ENCODE peak calls at places on chromosomes 5 and 9, in nine cellular contexts. E, C, X, A, P, I, T, B and L are unnamed samples.

GRCh38 chr5:5063533-5063953 is 76.6 kb upstream of the ADAMTS16 start:
- DNase-seq in E (peak), C (no peak), X (no peak), A (no peak), P (no peak), I (no peak), T (no peak), B (no peak), L (no peak)

GRCh38 chr5:177092178-177093081 is 5.7 kb downstream of the FGFR4 start:
- DNase-seq in E (no peak), C (peak), X (no peak), A (no peak), P (no peak), I (no peak), T (no peak), B (no peak), L (no peak)

GRCh38 chr9:35652829-35653209 is 2.1 kb upstream of the SIT1 start:
- DNase-seq in E (no peak), C (peak), X (no peak), A (peak), P (no peak), I (no peak), T (no peak), B (no peak), L (no peak)

GRCh38 chr5:169268019-169268418 is 32.9 kb downstream of the SLIT3 start:
- DNase-seq in E (no peak), C (no peak), X (no peak), A (no peak), P (no peak), I (no peak), T (peak), B (no peak), L (peak)

GRCh38 chr9:981491-981898 is 5.0 kb downstream of the DMRT3 start:
- DNase-seq in E (no peak), C (no peak), X (no peak), A (no peak), P (no peak), I (no peak), T (no peak), B (no peak), L (no peak)

GRCh38 chr5:30279237-30279636 is 914.2 kb upstream of the CDH6 start:
- DNase-seq in E (no peak), C (no peak), X (peak), A (no peak), P (no peak), I (no peak), T (no peak), B (no peak), L (no peak)

GRCh38 chr5:163696270-163696887 is 191.0 kb downstream of the MAT2B start:
- DNase-seq in E (peak), C (no peak), X (peak), A (peak), P (no peak), I (peak), T (peak), B (peak), L (peak)

GRCh38 chr5:143235423-143235822 is 168.1 kb downstream of the NR3C1 start:
- DNase-seq in E (no peak), C (no peak), X (peak), A (no peak), P (no peak), I (no peak), T (peak), B (no peak), L (peak)

GRCh38 chr9:38226491-38226951 is 157.5 kb upstream of the SHB start:
- DNase-seq in E (peak), C (no peak), X (peak), A (no peak), P (no peak), I (no peak), T (no peak), B (no peak), L (no peak)

GRCh38 chr5:165457854-165458481 is 1952.5 kb downstream of the MAT2B start:
- DNase-seq in E (peak), C (no peak), X (peak), A (no peak), P (no peak), I (no peak), T (no peak), B (peak), L (no peak)

GRCh38 chr9:76905984-76906861 is at the start of gene PRUNE2:
- DNase-seq in E (peak), C (peak), X (peak), A (peak), P (no peak), I (peak), T (no peak), B (peak), L (peak)

GRCh38 chr5:168413596-168413995 is 72.7 kb upstream of the RARS1 start:
- DNase-seq in E (no peak), C (no peak), X (no peak), A (no peak), P (no peak), I (no peak), T (no peak), B (no peak), L (no peak)

GRCh38 chr9:93257808-93258331 is 73.9 kb downstream of the WNK2 start:
- DNase-seq in E (no peak), C (peak), X (no peak), A (no peak), P (no peak), I (no peak), T (no peak), B (no peak), L (no peak)

GRCh38 chr5:160477266-160477970 is 55.8 kb downstream of the PTTG1 start:
- DNase-seq in E (no peak), C (no peak), X (no peak), A (no peak), P (no peak), I (no peak), T (no peak), B (no peak), L (no peak)

GRCh38 chr5:77312411-77312810 is 101.9 kb downstream of the PDE8B start:
- DNase-seq in E (no peak), C (no peak), X (peak), A (peak), P (no peak), I (no peak), T (peak), B (no peak), L (peak)

GRCh38 chr5:1517838-1518237 is 5.9 kb downstream of the LPCAT1 start:
- DNase-seq in E (no peak), C (peak), X (no peak), A (peak), P (no peak), I (no peak), T (no peak), B (no peak), L (no peak)

GRCh38 chr5:168883253-168883880 is 304.2 kb upstream of the PANK3 start:
- DNase-seq in E (no peak), C (no peak), X (no peak), A (no peak), P (no peak), I (no peak), T (no peak), B (no peak), L (no peak)

GRCh38 chr5:175116466-175117048 is 327.4 kb downstream of the DRD1 start:
- DNase-seq in E (no peak), C (no peak), X (no peak), A (no peak), P (no peak), I (no peak), T (no peak), B (no peak), L (no peak)

GRCh38 chr5:171750316-171750788 is 35.3 kb upstream of the SMIM23 start:
- DNase-seq in E (peak), C (no peak), X (peak), A (peak), P (no peak), I (no peak), T (no peak), B (no peak), L (no peak)

GRCh38 chr5:71582945-71583584 is 4.1 kb upstream of the MCCC2 start:
- DNase-seq in E (no peak), C (no peak), X (no peak), A (no peak), P (no peak), I (peak), T (no peak), B (no peak), L (no peak)

GRCh38 chr9:22446950-22447606 is 454 bp downstream of the DMRTA1 start:
- DNase-seq in E (no peak), C (peak), X (peak), A (peak), P (no peak), I (peak), T (no peak), B (peak), L (no peak)

GRCh38 chr9:72333758-72334157 is 31.2 kb downstream of the ZFAND5 start:
- DNase-seq in E (no peak), C (no peak), X (no peak), A (no peak), P (no peak), I (no peak), T (no peak), B (no peak), L (no peak)

GRCh38 chr9:87678650-87679355 is 47.1 kb upstream of the CTSL start:
- DNase-seq in E (peak), C (no peak), X (peak), A (peak), P (no peak), I (peak), T (no peak), B (no peak), L (peak)

GRCh38 chr9:76451234-76451633 is 7.7 kb upstream of the GCNT1 start:
- DNase-seq in E (peak), C (no peak), X (peak), A (no peak), P (no peak), I (no peak), T (peak), B (no peak), L (peak)

GRCh38 chr9:124950050-124950718 is 9.3 kb upstream of the GOLGA1 start:
- DNase-seq in E (no peak), C (no peak), X (no peak), A (no peak), P (no peak), I (no peak), T (no peak), B (no peak), L (no peak)

GRCh38 chr5:177458912-177459350 is 12.3 kb downstream of the PRR7 start:
- DNase-seq in E (no peak), C (peak), X (no peak), A (no peak), P (no peak), I (no peak), T (no peak), B (no peak), L (no peak)

GRCh38 chr5:137036630-137037029 is 462.5 kb downstream of the SPOCK1 start:
- DNase-seq in E (no peak), C (no peak), X (no peak), A (no peak), P (no peak), I (no peak), T (no peak), B (peak), L (no peak)

GRCh38 chr5:170513856-170514255 is 10.0 kb downstream of the KCNIP1 start:
- DNase-seq in E (no peak), C (no peak), X (no peak), A (no peak), P (no peak), I (no peak), T (no peak), B (no peak), L (no peak)

GRCh38 chr9:14910178-14910805 is at the start of gene FREM1:
- DNase-seq in E (no peak), C (peak), X (peak), A (peak), P (no peak), I (peak), T (no peak), B (no peak), L (no peak)

GRCh38 chr9:16645970-16646369 is 224.5 kb downstream of the BNC2 start:
- DNase-seq in E (no peak), C (no peak), X (peak), A (no peak), P (no peak), I (no peak), T (no peak), B (no peak), L (no peak)

GRCh38 chr5:2776338-2777302 is 25.1 kb upstream of the IRX2 start:
- DNase-seq in E (no peak), C (no peak), X (no peak), A (no peak), P (no peak), I (no peak), T (no peak), B (no peak), L (no peak)

GRCh38 chr9:72948906-72949582 is 3.8 kb downstream of the ALDH1A1 start:
- DNase-seq in E (no peak), C (no peak), X (no peak), A (no peak), P (no peak), I (no peak), T (no peak), B (no peak), L (no peak)

GRCh38 chr5:62257018-62257367 is 49.0 kb upstream of the KIF2A start:
- DNase-seq in E (no peak), C (no peak), X (no peak), A (no peak), P (no peak), I (no peak), T (no peak), B (no peak), L (no peak)

GRCh38 chr5:123803359-123803758 is 291.4 kb downstream of the CSNK1G3 start:
- DNase-seq in E (no peak), C (no peak), X (no peak), A (no peak), P (no peak), I (no peak), T (no peak), B (no peak), L (no peak)
- H3K4me3 ChIP-seq in E (no peak), C (no peak), X (no peak), A (no peak), P (no peak), I (no peak), T (no peak), B (no peak), L (no peak)

GRCh38 chr9:137685035-137685885 is 66.5 kb downstream of the EHMT1 start:
- DNase-seq in E (no peak), C (no peak), X (peak), A (no peak), P (no peak), I (no peak), T (peak), B (no peak), L (peak)
- TF ChIP-seq CTCF in E (no peak), C (no peak), X (no peak), A (no peak), P (no peak), I (no peak), T (peak), B (no peak), L (peak)

GRCh38 chr9:134496413-134497282 is 145.0 kb upstream of the COL5A1 start:
- DNase-seq in E (no peak), C (peak), X (peak), A (no peak), P (no peak), I (no peak), T (peak), B (no peak), L (peak)
- H3K4me3 ChIP-seq in E (no peak), C (no peak), X (no peak), A (no peak), P (no peak), I (no peak), T (no peak), B (no peak), L (peak)

GRCh38 chr5:133457956-133458355 is 154.4 kb downstream of the FSTL4 start:
- DNase-seq in E (no peak), C (no peak), X (no peak), A (no peak), P (no peak), I (no peak), T (no peak), B (no peak), L (no peak)

GRCh38 chr5:133459474-133460155 is 152.7 kb downstream of the FSTL4 start:
- DNase-seq in E (no peak), C (no peak), X (no peak), A (no peak), P (no peak), I (no peak), T (no peak), B (no peak), L (no peak)

GRCh38 chr5:133461796-133462516 is 150.4 kb downstream of the FSTL4 start:
- DNase-seq in E (no peak), C (no peak), X (no peak), A (no peak), P (no peak), I (no peak), T (no peak), B (no peak), L (no peak)

GRCh38 chr5:133458435-133458834 is 153.9 kb downstream of the FSTL4 start:
- DNase-seq in E (no peak), C (no peak), X (no peak), A (no peak), P (no peak), I (no peak), T (no peak), B (no peak), L (no peak)

DNA sequence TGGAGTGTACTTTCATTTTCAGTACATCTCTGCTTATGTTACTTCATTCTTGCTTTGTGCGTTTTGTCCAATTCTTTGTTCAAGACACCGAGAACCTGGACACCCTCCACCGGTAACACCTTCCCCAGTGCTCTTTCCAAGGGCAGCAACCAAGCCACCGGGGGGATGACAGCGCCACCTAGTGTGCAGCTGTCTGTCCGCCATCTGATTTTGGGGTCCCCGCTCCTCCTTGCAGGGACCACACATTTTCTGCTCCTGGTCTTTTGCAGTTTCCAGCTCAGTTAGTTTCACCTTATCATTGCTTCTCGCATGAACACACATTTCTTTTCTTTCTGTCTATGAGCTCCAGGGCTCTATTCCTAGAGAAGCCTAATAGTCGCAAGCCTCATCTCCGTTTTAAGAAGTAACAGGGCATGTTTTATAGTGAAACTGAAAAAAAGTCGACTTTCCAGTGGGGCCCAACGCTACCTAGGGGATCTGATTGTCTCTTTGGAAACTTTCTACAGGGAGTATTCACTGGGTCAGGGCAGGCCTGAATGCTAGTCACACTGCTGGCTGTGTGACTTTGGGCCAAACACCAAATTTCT is 152.1 kb downstream of the FSTL4 start:
- DNase-seq in E (peak), C (no peak), X (peak), A (no peak), P (no peak), I (no peak), T (no peak), B (peak), L (no peak)
- TF ChIP-seq CTCF in E (peak), C (peak), X (peak), A (no peak), P (peak), I (no peak), T (peak), B (peak), L (peak)

DNA sequence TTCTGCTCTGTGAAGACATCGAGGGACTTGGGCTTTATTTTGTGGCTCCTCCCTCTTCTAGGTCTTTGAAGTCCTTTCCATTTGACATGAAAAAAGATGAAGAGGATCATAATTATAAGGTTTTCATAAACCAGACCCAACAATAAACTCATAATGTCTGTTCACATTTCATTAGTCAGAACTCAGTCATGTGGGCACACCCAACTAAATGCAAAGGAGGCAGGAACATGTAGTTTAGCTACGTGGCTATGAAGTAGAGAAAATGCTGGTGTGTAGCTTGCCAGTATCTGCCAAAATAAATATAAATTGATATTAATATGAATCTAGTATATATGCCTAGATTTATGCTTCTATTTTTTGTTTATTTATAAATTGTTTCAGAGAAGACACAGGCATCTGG is 394.0 kb upstream of the C9orf72 start:
- DNase-seq in E (no peak), C (no peak), X (no peak), A (no peak), P (no peak), I (no peak), T (no peak), B (no peak), L (no peak)
- H3K4me3 ChIP-seq in E (no peak), C (no peak), X (no peak), A (no peak), P (no peak), I (no peak), T (no peak), B (no peak), L (no peak)

GRCh38 chr9:130998596-130999264 is 10.2 kb upstream of the LAMC3 start:
- DNase-seq in E (no peak), C (no peak), X (no peak), A (no peak), P (no peak), I (no peak), T (no peak), B (no peak), L (no peak)
- TF ChIP-seq CTCF in E (no peak), C (no peak), X (no peak), A (no peak), P (no peak), I (no peak), T (no peak), B (no peak), L (no peak)

DNA sequence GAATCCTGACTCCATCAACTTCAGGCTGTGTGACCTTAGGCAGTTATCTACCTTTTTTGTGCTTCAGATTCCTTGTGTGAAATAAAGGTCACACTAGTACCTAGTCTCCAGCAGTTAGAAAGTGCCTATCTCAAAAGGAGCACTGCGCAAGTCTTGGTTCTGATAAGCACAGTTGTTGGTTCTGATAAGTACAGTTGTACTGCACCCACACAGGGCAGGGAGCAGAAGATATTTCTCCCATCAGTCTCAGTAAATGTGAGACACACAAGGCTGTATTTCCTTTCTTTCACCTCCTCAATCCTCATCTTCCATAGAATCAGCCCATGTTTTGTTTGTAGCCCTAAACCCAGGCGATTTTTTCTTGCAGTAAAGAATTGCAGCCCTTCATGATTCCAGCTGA is 116.6 kb upstream of the DPYSL3 start:
- DNase-seq in E (no peak), C (no peak), X (no peak), A (no peak), P (no peak), I (no peak), T (no peak), B (no peak), L (no peak)
- H3K4me3 ChIP-seq in E (no peak), C (no peak), X (no peak), A (no peak), P (no peak), I (no peak), T (no peak), B (no peak), L (no peak)

GRCh38 chr5:16428359-16428758 is 37.2 kb downstream of the ZNF622 start:
- DNase-seq in E (no peak), C (no peak), X (no peak), A (no peak), P (no peak), I (no peak), T (no peak), B (no peak), L (no peak)
- TF ChIP-seq CTCF in E (no peak), C (no peak), X (no peak), A (no peak), P (no peak), I (no peak), T (no peak), B (peak), L (no peak)

DNA sequence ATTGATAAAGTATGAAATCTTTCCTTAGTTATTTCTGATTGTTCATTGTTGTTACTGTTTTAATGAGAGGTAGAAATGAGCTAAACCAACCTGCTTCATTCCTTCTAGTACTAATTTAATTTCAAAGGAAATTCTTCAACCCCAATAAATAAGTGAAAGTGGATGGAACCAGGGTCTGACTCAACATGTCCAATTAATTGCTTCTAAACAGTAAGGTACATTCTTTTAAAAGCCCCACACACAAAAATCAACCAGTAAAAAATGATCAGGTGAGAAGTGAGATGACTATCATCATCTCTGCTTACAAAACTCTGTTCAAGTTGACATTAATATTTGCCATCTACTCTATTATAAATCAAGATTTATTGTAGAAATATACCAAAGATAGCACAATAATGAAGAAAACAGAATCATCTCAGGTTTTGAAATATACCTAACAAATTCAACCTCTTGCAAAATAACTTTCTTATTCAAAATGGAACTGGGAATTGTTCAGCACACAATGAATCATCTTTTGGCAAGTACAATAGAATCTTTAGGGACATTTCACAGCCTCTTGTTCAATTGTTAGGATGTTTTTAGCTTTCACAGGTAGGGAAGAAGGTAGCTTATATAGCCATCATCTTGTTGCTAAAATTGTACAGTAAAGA is 114.6 kb downstream of the RPS23 start:
- DNase-seq in E (no peak), C (no peak), X (peak), A (no peak), P (no peak), I (no peak), T (no peak), B (no peak), L (no peak)
- H3K4me3 ChIP-seq in E (no peak), C (no peak), X (no peak), A (no peak), P (no peak), I (no peak), T (no peak), B (no peak), L (no peak)